ENCODE peak calls at places on chromosome 15, in five cellular contexts. One of them, this sample, is unnamed.

GRCh38 chr15:29674661-29675533 is 147.4 kb downstream of the TJP1 start:
- DNase-seq in K562: peak
- DNase-seq in GM03348: peak
- DNase-seq in astrocyte: peak
- DNase-seq in WERI-Rb-1: no peak
- DNase-seq in this sample: peak

GRCh38 chr15:67080900-67081431 is 15.6 kb downstream of the SMAD3 start:
- DNase-seq in WERI-Rb-1: peak
- DNase-seq in K562: peak
- DNase-seq in GM03348: peak
- DNase-seq in astrocyte: peak
- DNase-seq in this sample: peak

GRCh38 chr15:91694131-91694828 is 159.2 kb upstream of the SLCO3A1 start:
- DNase-seq in K562: no peak
- DNase-seq in GM03348: peak
- DNase-seq in WERI-Rb-1: no peak
- DNase-seq in astrocyte: peak
- DNase-seq in this sample: peak

GRCh38 chr15:80194914-80195313 is 42.1 kb downstream of the FAH start:
- DNase-seq in WERI-Rb-1: no peak
- DNase-seq in K562: no peak
- DNase-seq in astrocyte: no peak
- DNase-seq in GM03348: no peak
- DNase-seq in this sample: no peak

GRCh38 chr15:74863239-74864056 is 9.7 kb downstream of the SCAMP2 start:
- DNase-seq in GM03348: no peak
- DNase-seq in astrocyte: peak
- DNase-seq in K562: no peak
- DNase-seq in WERI-Rb-1: no peak
- DNase-seq in this sample: no peak

GRCh38 chr15:31391687-31392671 is 65.3 kb downstream of the KLF13 start:
- DNase-seq in K562: peak
- DNase-seq in astrocyte: peak
- DNase-seq in WERI-Rb-1: peak
- DNase-seq in GM03348: peak
- DNase-seq in this sample: peak

GRCh38 chr15:85897818-85898717 is 103.3 kb upstream of the KLHL25 start:
- DNase-seq in astrocyte: no peak
- DNase-seq in K562: no peak
- DNase-seq in WERI-Rb-1: no peak
- DNase-seq in GM03348: no peak
- DNase-seq in this sample: no peak

GRCh38 chr15:89629829-89630228 is 25.4 kb downstream of the KIF7 start:
- DNase-seq in K562: no peak
- DNase-seq in GM03348: no peak
- DNase-seq in astrocyte: no peak
- DNase-seq in WERI-Rb-1: no peak
- DNase-seq in this sample: peak

GRCh38 chr15:70058642-70059360 is 38.9 kb downstream of the TLE3 start:
- DNase-seq in astrocyte: no peak
- DNase-seq in GM03348: no peak
- DNase-seq in WERI-Rb-1: no peak
- DNase-seq in K562: no peak
- DNase-seq in this sample: no peak

GRCh38 chr15:74442063-74442462 is 8.3 kb upstream of the SEMA7A start:
- DNase-seq in GM03348: no peak
- DNase-seq in WERI-Rb-1: no peak
- DNase-seq in K562: no peak
- DNase-seq in astrocyte: no peak
- DNase-seq in this sample: no peak

GRCh38 chr15:40436116-40436891 is 4.4 kb upstream of the BAHD1 start:
- DNase-seq in astrocyte: no peak
- DNase-seq in WERI-Rb-1: peak
- DNase-seq in GM03348: peak
- DNase-seq in K562: peak
- DNase-seq in this sample: no peak

GRCh38 chr15:70149667-70150404 is 52.1 kb upstream of the TLE3 start:
- DNase-seq in GM03348: no peak
- DNase-seq in WERI-Rb-1: no peak
- DNase-seq in K562: peak
- DNase-seq in astrocyte: peak
- DNase-seq in this sample: no peak

GRCh38 chr15:41730543-41730942 is 43.7 kb upstream of the MAPKBP1 start:
- DNase-seq in WERI-Rb-1: no peak
- DNase-seq in K562: no peak
- DNase-seq in astrocyte: no peak
- DNase-seq in GM03348: no peak
- DNase-seq in this sample: no peak

GRCh38 chr15:96804754-96805153 is 474.3 kb downstream of the NR2F2 start:
- DNase-seq in astrocyte: no peak
- DNase-seq in GM03348: no peak
- DNase-seq in K562: no peak
- DNase-seq in WERI-Rb-1: no peak
- DNase-seq in this sample: no peak

GRCh38 chr15:25635190-25635589 is 196.4 kb upstream of the UBE3A start:
- DNase-seq in GM03348: no peak
- DNase-seq in WERI-Rb-1: no peak
- DNase-seq in astrocyte: no peak
- DNase-seq in K562: no peak
- DNase-seq in this sample: no peak

GRCh38 chr15:64245405-64245804 is 82.6 kb upstream of the PPIB start:
- DNase-seq in K562: no peak
- DNase-seq in WERI-Rb-1: no peak
- DNase-seq in astrocyte: no peak
- DNase-seq in GM03348: no peak
- DNase-seq in this sample: no peak

GRCh38 chr15:25508369-25509002 is 69.7 kb upstream of the UBE3A start:
- DNase-seq in WERI-Rb-1: peak
- DNase-seq in GM03348: peak
- DNase-seq in astrocyte: peak
- DNase-seq in K562: peak
- DNase-seq in this sample: peak

GRCh38 chr15:60385620-60386552 is 11.9 kb downstream of the ANXA2 start:
- DNase-seq in WERI-Rb-1: no peak
- DNase-seq in astrocyte: no peak
- DNase-seq in K562: no peak
- DNase-seq in GM03348: no peak
- DNase-seq in this sample: no peak

GRCh38 chr15:40338041-40338657 is 2.6 kb downstream of the CCDC9B start:
- DNase-seq in GM03348: peak
- DNase-seq in K562: peak
- DNase-seq in astrocyte: no peak
- DNase-seq in WERI-Rb-1: peak
- DNase-seq in this sample: peak

GRCh38 chr15:92749172-92749571 is 93.6 kb upstream of the FAM174B start:
- DNase-seq in WERI-Rb-1: no peak
- DNase-seq in astrocyte: no peak
- DNase-seq in GM03348: peak
- DNase-seq in K562: no peak
- DNase-seq in this sample: peak

GRCh38 chr15:81001180-81002003 is 669 bp downstream of the TLNRD1 start:
- DNase-seq in K562: peak
- DNase-seq in astrocyte: peak
- DNase-seq in WERI-Rb-1: peak
- DNase-seq in GM03348: peak
- DNase-seq in this sample: peak

GRCh38 chr15:91165850-91166249 is 65.8 kb downstream of the SV2B start:
- DNase-seq in WERI-Rb-1: no peak
- DNase-seq in GM03348: no peak
- DNase-seq in astrocyte: no peak
- DNase-seq in K562: no peak
- DNase-seq in this sample: no peak

GRCh38 chr15:76982356-76982755 is 12.6 kb upstream of the PSTPIP1 start:
- DNase-seq in astrocyte: no peak
- DNase-seq in K562: no peak
- DNase-seq in GM03348: no peak
- DNase-seq in WERI-Rb-1: no peak
- DNase-seq in this sample: no peak

This sample was measured in AG20443.